ENCODE peak calls at places on chromosomes 7 and 10, in seven cellular contexts. One of them, this sample, is unnamed.

GRCh38 chr7:2566890-2567662 is 8.3 kb downstream of the IQCE start:
- DNase-seq in GM12892: peak; percentile 66
- DNase-seq in K562: no peak
- DNase-seq in SK-N-SH: no peak
- DNase-seq in GM12891: no peak
- DNase-seq in HepG2: peak; percentile 56
- DNase-seq in H1: no peak
- DNase-seq in this sample: peak; percentile 66

GRCh38 chr10:119346063-119346835 is 138.9 kb downstream of the GRK5 start:
- DNase-seq in GM12892: no peak
- DNase-seq in K562: no peak
- DNase-seq in SK-N-SH: peak; percentile 74
- DNase-seq in GM12891: no peak
- DNase-seq in HepG2: no peak
- DNase-seq in H1: no peak
- DNase-seq in this sample: no peak

GRCh38 chr10:97012470-97012869 is 173.3 kb downstream of the SLIT1 start:
- DNase-seq in GM12892: no peak
- DNase-seq in K562: no peak
- DNase-seq in SK-N-SH: no peak
- DNase-seq in GM12891: no peak
- DNase-seq in HepG2: no peak
- DNase-seq in H1: no peak
- DNase-seq in this sample: no peak

GRCh38 chr7:37354661-37355131 is 94.0 kb downstream of the ELMO1 start:
- DNase-seq in GM12892: no peak
- DNase-seq in K562: peak; percentile 44
- DNase-seq in SK-N-SH: no peak
- DNase-seq in GM12891: no peak
- DNase-seq in HepG2: no peak
- DNase-seq in H1: no peak
- DNase-seq in this sample: no peak

GRCh38 chr7:2553831-2554581 is 1.3 kb downstream of the BRAT1 start:
- DNase-seq in GM12892: no peak
- DNase-seq in K562: peak; percentile 20
- DNase-seq in SK-N-SH: no peak
- DNase-seq in GM12891: no peak
- DNase-seq in HepG2: no peak
- DNase-seq in H1: no peak
- DNase-seq in this sample: no peak

GRCh38 chr10:5566606-5567005 is 41.8 kb downstream of the CALML3 start:
- DNase-seq in GM12892: no peak
- DNase-seq in K562: peak; percentile 41
- DNase-seq in SK-N-SH: no peak
- DNase-seq in GM12891: no peak
- DNase-seq in HepG2: no peak
- DNase-seq in H1: no peak
- DNase-seq in this sample: no peak

GRCh38 chr7:138126928-138127327 is 50.7 kb downstream of the AKR1D1 start:
- DNase-seq in GM12892: no peak
- DNase-seq in K562: no peak
- DNase-seq in SK-N-SH: no peak
- DNase-seq in GM12891: no peak
- DNase-seq in HepG2: no peak
- DNase-seq in H1: no peak
- DNase-seq in this sample: no peak

GRCh38 chr10:17981766-17982380 is 30.2 kb downstream of the SLC39A12 start:
- DNase-seq in GM12892: no peak
- DNase-seq in K562: no peak
- DNase-seq in SK-N-SH: no peak
- DNase-seq in GM12891: no peak
- DNase-seq in HepG2: no peak
- DNase-seq in H1: no peak
- DNase-seq in this sample: no peak

GRCh38 chr7:100685049-100685605 is 8.9 kb downstream of the GIGYF1 start:
- DNase-seq in GM12892: peak; percentile 11
- DNase-seq in K562: no peak
- DNase-seq in SK-N-SH: peak; percentile 40
- DNase-seq in GM12891: peak; percentile 13
- DNase-seq in HepG2: no peak
- DNase-seq in H1: no peak
- DNase-seq in this sample: no peak

GRCh38 chr10:78260675-78261074 is 227.0 kb downstream of the RPS24 start:
- DNase-seq in GM12892: no peak
- DNase-seq in K562: no peak
- DNase-seq in SK-N-SH: no peak
- DNase-seq in GM12891: no peak
- DNase-seq in HepG2: no peak
- DNase-seq in H1: no peak
- DNase-seq in this sample: no peak

GRCh38 chr10:91887075-91887899 is 22.0 kb downstream of the FGFBP3 start:
- DNase-seq in GM12892: peak; percentile 29
- DNase-seq in K562: no peak
- DNase-seq in SK-N-SH: peak; percentile 84
- DNase-seq in GM12891: peak; percentile 35
- DNase-seq in HepG2: peak; percentile 58
- DNase-seq in H1: peak; percentile 89
- DNase-seq in this sample: no peak

GRCh38 chr10:84224411-84225028 is 824 bp downstream of the LRIT2 start:
- DNase-seq in GM12892: no peak
- DNase-seq in K562: peak; percentile 59
- DNase-seq in SK-N-SH: no peak
- DNase-seq in GM12891: no peak
- DNase-seq in HepG2: no peak
- DNase-seq in H1: no peak
- DNase-seq in this sample: no peak

GRCh38 chr7:47470567-47471357 is 111.1 kb downstream of the TNS3 start:
- DNase-seq in GM12892: no peak
- DNase-seq in K562: no peak
- DNase-seq in SK-N-SH: no peak
- DNase-seq in GM12891: no peak
- DNase-seq in HepG2: peak; percentile 95
- DNase-seq in H1: peak; percentile 50
- DNase-seq in this sample: no peak

GRCh38 chr7:135179321-135179925 is 8.9 kb upstream of the CYREN start:
- DNase-seq in GM12892: no peak
- DNase-seq in K562: no peak
- DNase-seq in SK-N-SH: no peak
- DNase-seq in GM12891: no peak
- DNase-seq in HepG2: no peak
- DNase-seq in H1: no peak
- DNase-seq in this sample: no peak

GRCh38 chr7:106618480-106618879 is 42.5 kb downstream of the CCDC71L start:
- DNase-seq in GM12892: no peak
- DNase-seq in K562: no peak
- DNase-seq in SK-N-SH: no peak
- DNase-seq in GM12891: no peak
- DNase-seq in HepG2: no peak
- DNase-seq in H1: no peak
- DNase-seq in this sample: no peak

GRCh38 chr7:268991-269390 is 21.0 kb upstream of the FOXL3 start:
- DNase-seq in GM12892: no peak
- DNase-seq in K562: no peak
- DNase-seq in SK-N-SH: no peak
- DNase-seq in GM12891: no peak
- DNase-seq in HepG2: no peak
- DNase-seq in H1: no peak
- DNase-seq in this sample: no peak

GRCh38 chr7:130930260-130930659 is 196.3 kb upstream of the KLF14 start:
- DNase-seq in GM12892: no peak
- DNase-seq in K562: peak; percentile 36
- DNase-seq in SK-N-SH: no peak
- DNase-seq in GM12891: no peak
- DNase-seq in HepG2: no peak
- DNase-seq in H1: no peak
- DNase-seq in this sample: no peak

GRCh38 chr7:30493231-30493630 is 11.4 kb downstream of the GGCT start:
- DNase-seq in GM12892: no peak
- DNase-seq in K562: no peak
- DNase-seq in SK-N-SH: no peak
- DNase-seq in GM12891: no peak
- DNase-seq in HepG2: peak; percentile 34
- DNase-seq in H1: no peak
- DNase-seq in this sample: no peak

GRCh38 chr10:122689146-122689807 is 10.4 kb downstream of the C10orf120 start:
- DNase-seq in GM12892: no peak
- DNase-seq in K562: no peak
- DNase-seq in SK-N-SH: no peak
- DNase-seq in GM12891: no peak
- DNase-seq in HepG2: no peak
- DNase-seq in H1: no peak
- DNase-seq in this sample: no peak

GRCh38 chr10:74419491-74420466 is 268.8 kb downstream of the ADK start:
- DNase-seq in GM12892: no peak
- DNase-seq in K562: peak; percentile 49
- DNase-seq in SK-N-SH: peak; percentile 47
- DNase-seq in GM12891: no peak
- DNase-seq in HepG2: no peak
- DNase-seq in H1: no peak
- DNase-seq in this sample: peak; percentile 5

GRCh38 chr10:71643904-71644303 is 75.7 kb downstream of the C10orf105 start:
- DNase-seq in GM12892: no peak
- DNase-seq in K562: no peak
- DNase-seq in SK-N-SH: no peak
- DNase-seq in GM12891: no peak
- DNase-seq in HepG2: no peak
- DNase-seq in H1: no peak
- DNase-seq in this sample: no peak
- TF ChIP-seq TAF1 in GM12892: no peak
- TF ChIP-seq TAF1 in K562: no peak
- TF ChIP-seq TAF1 in SK-N-SH: no peak
- TF ChIP-seq TAF1 in GM12891: no peak
- TF ChIP-seq TAF1 in HepG2: no peak
- TF ChIP-seq TAF1 in H1: no peak
- TF ChIP-seq TAF1 in this sample: no peak

GRCh38 chr7:108088729-108089128 is 41.4 kb downstream of the LAMB4 start:
- DNase-seq in GM12892: no peak
- DNase-seq in K562: no peak
- DNase-seq in SK-N-SH: no peak
- DNase-seq in GM12891: no peak
- DNase-seq in HepG2: no peak
- DNase-seq in H1: no peak
- DNase-seq in this sample: no peak
- TF ChIP-seq TAF1 in GM12892: no peak
- TF ChIP-seq TAF1 in K562: no peak
- TF ChIP-seq TAF1 in SK-N-SH: no peak
- TF ChIP-seq TAF1 in GM12891: no peak
- TF ChIP-seq TAF1 in HepG2: no peak
- TF ChIP-seq TAF1 in H1: no peak
- TF ChIP-seq TAF1 in this sample: no peak

GRCh38 chr7:13016633-13017324 is 329.3 kb downstream of the ARL4A start:
- DNase-seq in GM12892: no peak
- DNase-seq in K562: no peak
- DNase-seq in SK-N-SH: no peak
- DNase-seq in GM12891: no peak
- DNase-seq in HepG2: peak; percentile 86
- DNase-seq in H1: no peak
- DNase-seq in this sample: no peak
- TF ChIP-seq TAF1 in GM12892: no peak
- TF ChIP-seq TAF1 in K562: no peak
- TF ChIP-seq TAF1 in SK-N-SH: no peak
- TF ChIP-seq TAF1 in GM12891: no peak
- TF ChIP-seq TAF1 in HepG2: no peak
- TF ChIP-seq TAF1 in H1: no peak
- TF ChIP-seq TAF1 in this sample: no peak

DNA sequence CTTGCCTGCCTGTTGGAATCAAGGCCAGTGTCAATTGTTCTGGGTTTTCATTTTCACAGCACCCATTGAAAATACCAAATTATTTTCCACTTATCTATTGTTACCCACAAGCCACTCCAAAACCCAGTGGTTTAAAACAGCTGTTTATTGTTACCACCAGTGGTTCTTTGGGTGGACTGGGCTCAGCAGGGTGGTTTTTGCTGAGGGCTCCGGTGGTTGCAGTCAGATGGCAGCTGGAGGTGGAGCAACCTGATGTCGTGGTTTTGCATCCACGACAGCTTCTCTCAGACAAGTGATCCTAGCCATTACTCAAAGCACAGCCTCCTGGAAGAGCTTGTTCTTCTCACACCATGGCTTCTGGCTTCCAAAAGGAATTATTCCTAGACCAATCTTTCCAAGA is 235.1 kb upstream of the ADARB2 start:
- DNase-seq in GM12892: no peak
- DNase-seq in K562: no peak
- DNase-seq in SK-N-SH: no peak
- DNase-seq in GM12891: no peak
- DNase-seq in HepG2: no peak
- DNase-seq in H1: no peak
- DNase-seq in this sample: no peak
- TF ChIP-seq TAF1 in GM12892: no peak
- TF ChIP-seq TAF1 in K562: no peak
- TF ChIP-seq TAF1 in SK-N-SH: no peak
- TF ChIP-seq TAF1 in GM12891: no peak
- TF ChIP-seq TAF1 in HepG2: no peak
- TF ChIP-seq TAF1 in H1: no peak
- TF ChIP-seq TAF1 in this sample: no peak

GRCh38 chr7:108246227-108246837 is 116.2 kb upstream of the LAMB4 start:
- DNase-seq in GM12892: no peak
- DNase-seq in K562: peak; percentile 85
- DNase-seq in SK-N-SH: no peak
- DNase-seq in GM12891: no peak
- DNase-seq in HepG2: peak; percentile 80
- DNase-seq in H1: peak; percentile 19
- DNase-seq in this sample: peak; percentile 26
- TF ChIP-seq TAF1 in GM12892: no peak
- TF ChIP-seq TAF1 in K562: peak; percentile 32
- TF ChIP-seq TAF1 in SK-N-SH: no peak
- TF ChIP-seq TAF1 in GM12891: no peak
- TF ChIP-seq TAF1 in HepG2: no peak
- TF ChIP-seq TAF1 in H1: no peak
- TF ChIP-seq TAF1 in this sample: no peak

GRCh38 chr10:70684374-70684773 is 12.1 kb downstream of the ADAMTS14 start:
- DNase-seq in GM12892: no peak
- DNase-seq in K562: no peak
- DNase-seq in SK-N-SH: no peak
- DNase-seq in GM12891: no peak
- DNase-seq in HepG2: no peak
- DNase-seq in H1: no peak
- DNase-seq in this sample: no peak

GRCh38 chr10:70685461-70685911 is 13.2 kb downstream of the ADAMTS14 start:
- DNase-seq in GM12892: no peak
- DNase-seq in K562: peak; percentile 44
- DNase-seq in SK-N-SH: no peak
- DNase-seq in GM12891: no peak
- DNase-seq in HepG2: peak; percentile 53
- DNase-seq in H1: no peak
- DNase-seq in this sample: no peak

GRCh38 chr10:70682920-70683600 is 10.8 kb downstream of the ADAMTS14 start:
- DNase-seq in GM12892: no peak
- DNase-seq in K562: no peak
- DNase-seq in SK-N-SH: no peak
- DNase-seq in GM12891: no peak
- DNase-seq in HepG2: no peak
- DNase-seq in H1: no peak
- DNase-seq in this sample: no peak

GRCh38 chr10:70684841-70685457 is 12.6 kb downstream of the ADAMTS14 start:
- DNase-seq in GM12892: no peak
- DNase-seq in K562: no peak
- DNase-seq in SK-N-SH: no peak
- DNase-seq in GM12891: no peak
- DNase-seq in HepG2: no peak
- DNase-seq in H1: no peak
- DNase-seq in this sample: no peak

GRCh38 chr10:70683601-70684329 is 11.5 kb downstream of the ADAMTS14 start:
- DNase-seq in GM12892: no peak
- DNase-seq in K562: no peak
- DNase-seq in SK-N-SH: no peak
- DNase-seq in GM12891: no peak
- DNase-seq in HepG2: no peak
- DNase-seq in H1: no peak
- DNase-seq in this sample: no peak
- TF ChIP-seq TAF1 in GM12892: no peak
- TF ChIP-seq TAF1 in K562: no peak
- TF ChIP-seq TAF1 in SK-N-SH: no peak
- TF ChIP-seq TAF1 in GM12891: no peak
- TF ChIP-seq TAF1 in HepG2: no peak
- TF ChIP-seq TAF1 in H1: no peak
- TF ChIP-seq TAF1 in this sample: no peak

This sample was measured in GM12878.